ENCODE peak calls at places on chromosomes 16 and 17, in seven cellular contexts. H is AG04450, B is IMR-90, G is dorsolateral prefrontal cortex, N is lower lobe of right lung, S is fibroblast of pulmonary artery, W is gastrocnemius medialis. F is an unnamed sample.

GRCh38 chr17:28446716-28447395 is 26.6 kb upstream of the SLC13A2 start:
- DNase-seq in H (no peak), B (no peak), G (no peak), N (no peak), S (no peak), W (no peak), F (no peak)

GRCh38 chr17:10738516-10739258 is 8.9 kb upstream of the TMEM220 start:
- DNase-seq in H (no peak), B (no peak), G (no peak), N (no peak), S (no peak), W (no peak), F (no peak)

GRCh38 chr17:1742371-1743093 is at the start of gene SERPINF2:
- DNase-seq in H (no peak), B (no peak), G (no peak), N (no peak), S (no peak), W (no peak), F (no peak)

GRCh38 chr16:24396350-24397271 is 140.5 kb downstream of the CACNG3 start:
- DNase-seq in H (no peak), B (no peak), G (no peak), N (no peak), S (no peak), W (no peak), F (no peak)

GRCh38 chr17:39777534-39778365 is 40.0 kb downstream of the GRB7 start:
- DNase-seq in H (no peak), B (no peak), G (no peak), N (no peak), S (no peak), W (no peak), F (no peak)

GRCh38 chr16:84976644-84977400 is 34.5 kb downstream of the ZDHHC7 start:
- DNase-seq in H (no peak), B (no peak), G (no peak), N (peak; percentile 83), S (peak; percentile 44), W (no peak), F (no peak)

GRCh38 chr17:63433746-63434591 is 12.1 kb downstream of the CYB561 start:
- DNase-seq in H (peak; percentile 82), B (peak; percentile 92), G (no peak), N (no peak), S (peak; percentile 93), W (peak; percentile 53), F (peak; percentile 98)

GRCh38 chr17:48541574-48542113 is 3.3 kb downstream of the HOXB2 start:
- DNase-seq in H (no peak), B (peak; percentile 69), G (no peak), N (no peak), S (peak; percentile 75), W (no peak), F (peak; percentile 89)

GRCh38 chr17:42832934-42833770 is at the start of gene PSME3:
- DNase-seq in H (peak; percentile 47), B (peak; percentile 85), G (peak; percentile 87), N (peak; percentile 95), S (peak; percentile 85), W (peak; percentile 79), F (peak; percentile 78)

GRCh38 chr17:16551878-16552636 is 16.9 kb downstream of the ZNF287 start:
- DNase-seq in H (no peak), B (no peak), G (no peak), N (no peak), S (no peak), W (no peak), F (no peak)

GRCh38 chr16:71626018-71626857 is at the start of gene MARVELD3:
- DNase-seq in H (no peak), B (no peak), G (no peak), N (peak; percentile 88), S (no peak), W (no peak), F (no peak)
- TF ChIP-seq CTCF in H (no peak), B (no peak), G (no peak), N (no peak), S (no peak), W (no peak), F (no peak)

GRCh38 chr17:41772218-41772585 is 14.3 kb downstream of the JUP start:
- DNase-seq in H (no peak), B (no peak), G (no peak), N (peak; percentile 85), S (no peak), W (no peak), F (no peak)
- H3K4me3 ChIP-seq in H (no peak overlapping the region), B (no peak overlapping the region), G (no peak overlapping the region), N (no peak overlapping the region), S (no peak overlapping the region), W (no peak overlapping the region), F (no peak overlapping the region)

GRCh38 chr17:80123791-80124190 is 22.4 kb downstream of the GAA start:
- DNase-seq in H (no peak), B (peak; percentile 75), G (no peak), N (no peak), S (peak; percentile 48), W (no peak), F (peak; percentile 48)

GRCh38 chr17:80125656-80126448 is 21.1 kb downstream of the EIF4A3 start:
- DNase-seq in H (no peak), B (peak; percentile 72), G (no peak), N (no peak), S (peak; percentile 93), W (no peak), F (peak; percentile 94)

GRCh38 chr17:80126449-80126715 is 20.5 kb downstream of the EIF4A3 start:
- DNase-seq in H (no peak), B (no peak), G (no peak), N (no peak), S (no peak), W (no peak), F (no peak)

GRCh38 chr17:80122926-80123505 is 21.6 kb downstream of the GAA start:
- DNase-seq in H (no peak), B (no peak), G (no peak), N (no peak), S (no peak), W (no peak), F (no peak)

DNA sequence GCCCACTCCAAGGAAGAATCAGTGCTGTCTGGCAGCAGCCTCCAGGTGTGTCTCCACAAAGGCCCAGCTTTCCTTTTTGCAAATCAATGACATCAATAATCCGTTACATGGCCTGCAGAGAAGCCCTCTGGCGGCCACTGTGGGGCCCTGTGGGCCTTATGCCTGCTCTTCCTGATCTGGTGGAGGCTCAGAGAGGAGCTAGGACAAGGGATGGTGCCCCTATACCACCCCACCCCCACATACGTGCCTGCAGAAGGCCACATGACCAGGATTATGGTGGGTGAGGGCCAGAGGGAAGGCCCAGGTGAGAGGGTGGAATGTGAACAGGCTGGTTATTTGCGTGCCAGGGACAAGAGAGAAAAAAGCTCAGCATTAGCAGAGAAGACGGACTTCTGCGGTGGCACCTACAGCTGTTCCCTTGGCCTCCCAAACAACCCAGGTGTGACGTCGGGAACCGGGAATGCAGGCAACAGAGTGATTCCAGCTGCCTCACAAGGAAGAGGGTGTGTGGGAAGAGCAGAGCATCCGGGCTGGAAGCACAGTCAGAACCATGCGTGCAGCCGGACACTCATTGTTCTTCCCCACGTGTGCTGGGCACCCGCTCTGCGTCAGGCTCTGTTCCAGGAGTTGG is 22.5 kb downstream of the EIF4A3 start:
- DNase-seq in H (no peak), B (peak; percentile 64), G (no peak), N (no peak), S (peak; percentile 89), W (no peak), F (peak; percentile 62)
- TF ChIP-seq CTCF in H (peak; percentile 61), B (peak; percentile 30), G (no peak), N (peak; percentile 18), S (peak; percentile 57), W (no peak), F (peak; percentile 43)

GRCh38 chr17:15377200-15377599 is 35.8 kb upstream of the TEKT3 start:
- DNase-seq in H (no peak), B (peak; percentile 80), G (no peak), N (no peak), S (peak; percentile 37), W (no peak), F (peak; percentile 80)
- H3K4me3 ChIP-seq in H (no peak overlapping the region), B (no peak overlapping the region), G (no peak overlapping the region), N (no peak overlapping the region), S (no peak overlapping the region), W (no peak overlapping the region), F (no peak overlapping the region)

DNA sequence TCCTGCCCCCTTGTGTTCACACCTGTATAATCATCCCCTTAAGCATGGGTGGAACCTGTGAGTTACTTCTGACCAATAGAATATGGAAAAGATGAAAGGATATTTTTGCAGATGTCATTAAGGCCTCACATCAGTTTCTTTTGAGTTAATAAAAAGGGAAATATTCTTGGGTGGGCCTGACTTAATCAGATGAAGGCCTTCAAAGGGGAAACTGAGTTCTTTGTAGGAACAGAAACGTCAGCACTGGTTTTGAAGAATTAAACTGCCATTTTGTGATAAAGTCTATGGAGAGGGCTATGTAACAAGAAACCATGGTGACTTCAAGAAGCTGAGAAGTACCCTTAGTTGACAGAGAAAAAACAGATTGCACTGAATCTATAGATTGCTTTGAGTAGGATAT is 168.7 kb upstream of the CNTNAP4 start:
- DNase-seq in H (no peak), B (no peak), G (no peak), N (no peak), S (no peak), W (no peak), F (no peak)
- TF ChIP-seq CTCF in H (no peak), B (no peak), G (no peak), N (no peak), S (no peak), W (no peak), F (no peak)

GRCh38 chr17:77234695-77235094 is 93.9 kb downstream of the SEC14L1 start:
- DNase-seq in H (no peak), B (no peak), G (no peak), N (no peak), S (no peak), W (no peak), F (no peak)
- H3K4me3 ChIP-seq in H (no peak overlapping the region), B (no peak overlapping the region), G (no peak overlapping the region), N (no peak overlapping the region), S (no peak overlapping the region), W (no peak overlapping the region), F (no peak overlapping the region)

GRCh38 chr16:62068747-62069146 is 32.5 kb upstream of the CDH8 start:
- DNase-seq in H (no peak), B (no peak), G (no peak), N (no peak), S (no peak), W (no peak), F (no peak)
- TF ChIP-seq CTCF in H (no peak), B (no peak), G (no peak), N (no peak), S (no peak), W (no peak), F (no peak)

DNA sequence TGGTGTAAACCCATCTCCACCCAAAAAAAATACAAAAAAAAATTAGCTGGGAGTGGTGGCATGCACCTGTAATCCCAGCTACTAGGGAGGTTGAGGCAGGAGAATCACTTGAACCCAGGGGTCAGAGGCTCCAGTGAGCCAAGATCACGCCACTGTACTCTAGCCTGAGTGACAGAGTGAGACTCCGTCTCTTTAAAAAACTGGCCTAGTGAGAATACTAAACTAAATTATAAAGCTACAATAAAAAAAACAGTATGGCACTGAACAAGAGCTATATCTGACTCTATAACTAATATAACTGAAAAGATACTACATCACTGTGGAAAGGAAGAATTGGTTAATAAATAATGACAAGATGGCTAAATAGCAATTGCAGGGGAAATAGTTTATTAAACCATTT is 6.4 kb downstream of the SMURF2 start:
- DNase-seq in H (no peak), B (no peak), G (no peak), N (no peak), S (no peak), W (no peak), F (no peak)
- H3K4me3 ChIP-seq in H (no peak overlapping the region), B (no peak overlapping the region), G (no peak overlapping the region), N (no peak overlapping the region), S (no peak overlapping the region), W (no peak overlapping the region), F (no peak overlapping the region)